ENCODE peak calls at places on chromosomes 3 and 15, in seven cellular contexts. Z is brain microvascular endothelial cell; B is cardiac fibroblast; M is progenitor cell of endocrine pancreas; P is effector memory CD8-positive, alpha-beta T cell; J is psoas muscle; N is GM23248. I is an unnamed sample.

GRCh38 chr3:191414286-191414685 is 46.7 kb upstream of the PYDC2 start:
- DNase-seq in J (no peak), M (no peak), Z (no peak), P (no peak), B (no peak), N (peak), I (no peak)

GRCh38 chr15:96102631-96103030 is 227.9 kb upstream of the NR2F2 start:
- DNase-seq in P (no peak), B (no peak), M (no peak), J (no peak), Z (no peak), N (no peak), I (no peak)

GRCh38 chr15:44427756-44428724 is 611 bp downstream of the CTDSPL2 start:
- DNase-seq in M (no peak), B (peak), J (no peak), Z (no peak), P (no peak), N (peak), I (no peak)

GRCh38 chr15:84690342-84690741 is 25.6 kb downstream of the SEC11A start:
- DNase-seq in Z (no peak), J (no peak), B (no peak), M (no peak), N (no peak), P (no peak), I (no peak)

GRCh38 chr3:17187589-17188184 is 302.9 kb downstream of the PLCL2 start:
- DNase-seq in J (no peak), B (no peak), Z (no peak), N (no peak), P (no peak), M (no peak), I (no peak)

GRCh38 chr15:48617619-48618018 is 27.9 kb downstream of the FBN1 start:
- DNase-seq in J (no peak), M (no peak), N (peak), B (peak), P (no peak), Z (peak), I (no peak)

GRCh38 chr15:71437404-71437803 is 322.1 kb downstream of the THSD4 start:
- DNase-seq in Z (no peak), B (no peak), J (no peak), P (no peak), N (no peak), M (no peak), I (no peak)

GRCh38 chr15:74443100-74443909 is 9.5 kb upstream of the SEMA7A start:
- DNase-seq in M (no peak), N (peak), P (no peak), J (no peak), B (peak), Z (no peak), I (no peak)

GRCh38 chr3:182400838-182401237 is 392.5 kb upstream of the ATP11B start:
- DNase-seq in P (no peak), Z (no peak), B (no peak), M (no peak), N (no peak), J (no peak), I (no peak)

GRCh38 chr3:35639251-35640185 is at the start of gene ARPP21:
- DNase-seq in J (peak), P (no peak), Z (peak), N (no peak), B (peak), M (peak), I (peak)

GRCh38 chr3:186307594-186307993 is 54.4 kb downstream of the DGKG start:
- DNase-seq in P (no peak), M (peak), B (peak), J (no peak), Z (peak), N (peak), I (no peak)

GRCh38 chr3:66449411-66449931 is 51.4 kb downstream of the LRIG1 start:
- DNase-seq in B (no peak), M (no peak), Z (no peak), P (no peak), J (no peak), N (no peak), I (no peak)

GRCh38 chr3:152192050-152192449 is 76.7 kb upstream of the MBNL1 start:
- DNase-seq in M (no peak), J (no peak), Z (no peak), B (no peak), P (no peak), N (no peak), I (no peak)

GRCh38 chr3:14441240-14441919 is 39.0 kb downstream of the SLC6A6 start:
- DNase-seq in N (peak), J (no peak), M (no peak), P (no peak), B (no peak), Z (no peak), I (no peak)

GRCh38 chr3:53196575-53197407 is 35.8 kb downstream of the PRKCD start:
- DNase-seq in J (no peak), Z (peak), M (no peak), P (no peak), N (peak), B (peak), I (no peak)

GRCh38 chr15:70528270-70528706 is 235.1 kb downstream of the UACA start:
- DNase-seq in N (peak), B (no peak), M (no peak), J (no peak), P (peak), Z (peak), I (no peak)

GRCh38 chr15:89097313-89097712 is 9.1 kb downstream of the ABHD2 start:
- DNase-seq in B (no peak), P (no peak), M (no peak), Z (no peak), N (no peak), J (no peak), I (no peak)

GRCh38 chr3:36201546-36201945 is 178.8 kb upstream of the STAC start:
- DNase-seq in P (no peak), B (no peak), N (no peak), J (no peak), Z (no peak), M (no peak), I (no peak)

GRCh38 chr15:52019394-52020252 is 604 bp downstream of the MAPK6 start:
- DNase-seq in J (peak), M (peak), Z (peak), P (peak), N (peak), B (peak), I (peak)

GRCh38 chr15:63763476-63764123 is 70.1 kb downstream of the HERC1 start:
- DNase-seq in M (no peak), P (no peak), Z (no peak), J (no peak), N (peak), B (peak), I (no peak)

GRCh38 chr3:2839886-2840285 is 270.3 kb downstream of the IL5RA start:
- DNase-seq in M (no peak), J (no peak), Z (no peak), N (no peak), P (no peak), B (no peak), I (no peak)

GRCh38 chr3:94184781-94185180 is 121.9 kb downstream of the NSUN3 start:
- DNase-seq in N (peak), M (no peak), J (no peak), B (peak), P (no peak), Z (peak), I (no peak)

GRCh38 chr15:23372284-23372683 is 17.7 kb downstream of the GOLGA8S start:
- DNase-seq in B (no peak), J (no peak), P (no peak), N (no peak), Z (no peak), M (no peak), I (no peak)

GRCh38 chr3:60756636-60757035 is 494.6 kb downstream of the FHIT start:
- DNase-seq in N (peak), Z (no peak), B (no peak), P (no peak), M (no peak), J (no peak), I (no peak)

GRCh38 chr15:31197497-31198414 is 96.2 kb upstream of the TRPM1 start:
- DNase-seq in B (peak), Z (no peak), J (no peak), N (peak), M (no peak), P (peak), I (no peak)

GRCh38 chr15:100334905-100335304 is 6.9 kb downstream of the ADAMTS17 start:
- DNase-seq in Z (no peak), N (no peak), B (no peak), J (no peak), P (no peak), M (no peak), I (no peak)

GRCh38 chr15:48005921-48006541 is 114.8 kb upstream of the SLC24A5 start:
- DNase-seq in M (no peak), J (no peak), P (no peak), Z (no peak), N (peak), B (peak), I (no peak)

GRCh38 chr3:38960953-38961622 is 90.7 kb downstream of the SCN11A start:
- DNase-seq in N (peak), B (peak), J (no peak), P (peak), Z (peak), M (peak), I (peak)

GRCh38 chr3:123657578-123657977 is 72.7 kb upstream of the HACD2 start:
- DNase-seq in P (no peak), N (peak), J (no peak), Z (no peak), M (no peak), B (peak), I (no peak)

GRCh38 chr3:152193673-152194267 is 75.0 kb upstream of the MBNL1 start:
- DNase-seq in J (peak), N (no peak), M (no peak), Z (no peak), P (peak), B (no peak), I (no peak)

GRCh38 chr3:9254764-9255163 is 5.3 kb upstream of the SRGAP3 start:
- DNase-seq in J (no peak), N (no peak), B (no peak), M (no peak), Z (no peak), P (no peak), I (no peak)

GRCh38 chr3:21839592-21839991 is 88.6 kb upstream of the ZNF385D start:
- DNase-seq in B (peak), M (no peak), Z (peak), J (no peak), P (no peak), N (peak), I (no peak)

GRCh38 chr3:184314700-184315505 is 497 bp downstream of the EIF4G1 start:
- DNase-seq in J (peak), M (peak), B (peak), P (peak), Z (peak), N (peak), I (peak)

GRCh38 chr15:41832875-41833274 is 5.0 kb downstream of the JMJD7 start:
- DNase-seq in P (no peak), N (no peak), B (no peak), Z (no peak), J (no peak), M (no peak), I (no peak)

GRCh38 chr3:126545544-126545943 is 13.2 kb downstream of the C3orf22 start:
- DNase-seq in N (no peak), Z (no peak), P (no peak), J (peak), B (no peak), M (no peak), I (no peak)

I was measured in frontal cortex.